ENCODE peak calls at places on chromosomes 12 and 14, in eight cellular contexts. One of them, this sample, is unnamed.

GRCh38 chr12:48828293-48828692 is 10.0 kb downstream of the CACNB3 start:
- DNase-seq in lower leg skin: no peak
- DNase-seq in transverse colon: no peak
- DNase-seq in adrenal gland: no peak
- DNase-seq in fibroblast of lung: no peak
- DNase-seq in cardiac fibroblast: no peak
- DNase-seq in progenitor cell of endocrine pancreas: no peak
- DNase-seq in glutamatergic neuron: no peak
- DNase-seq in this sample: no peak

GRCh38 chr12:131938082-131938481 is 9.0 kb downstream of the PUS1 start:
- DNase-seq in glutamatergic neuron: no peak
- DNase-seq in lower leg skin: no peak
- DNase-seq in adrenal gland: no peak
- DNase-seq in transverse colon: no peak
- DNase-seq in fibroblast of lung: no peak
- DNase-seq in progenitor cell of endocrine pancreas: no peak
- DNase-seq in cardiac fibroblast: no peak
- DNase-seq in this sample: no peak

GRCh38 chr14:100667706-100668105 is 59.0 kb upstream of the DLK1 start:
- DNase-seq in adrenal gland: no peak
- DNase-seq in glutamatergic neuron: no peak
- DNase-seq in fibroblast of lung: no peak
- DNase-seq in transverse colon: no peak
- DNase-seq in lower leg skin: no peak
- DNase-seq in progenitor cell of endocrine pancreas: no peak
- DNase-seq in cardiac fibroblast: no peak
- DNase-seq in this sample: no peak

GRCh38 chr12:25433024-25433423 is 120.1 kb downstream of the LMNTD1 start:
- DNase-seq in fibroblast of lung: no peak
- DNase-seq in glutamatergic neuron: no peak
- DNase-seq in adrenal gland: no peak
- DNase-seq in progenitor cell of endocrine pancreas: no peak
- DNase-seq in cardiac fibroblast: no peak
- DNase-seq in lower leg skin: no peak
- DNase-seq in transverse colon: no peak
- DNase-seq in this sample: no peak

GRCh38 chr12:44003721-44004120 is 167.8 kb downstream of the TMEM117 start:
- DNase-seq in fibroblast of lung: no peak
- DNase-seq in lower leg skin: no peak
- DNase-seq in cardiac fibroblast: no peak
- DNase-seq in glutamatergic neuron: no peak
- DNase-seq in progenitor cell of endocrine pancreas: no peak
- DNase-seq in transverse colon: no peak
- DNase-seq in adrenal gland: no peak
- DNase-seq in this sample: no peak

GRCh38 chr14:87952307-87953094 is 40.5 kb downstream of the GALC start:
- DNase-seq in adrenal gland: no peak
- DNase-seq in progenitor cell of endocrine pancreas: no peak
- DNase-seq in glutamatergic neuron: no peak
- DNase-seq in cardiac fibroblast: no peak
- DNase-seq in lower leg skin: no peak
- DNase-seq in transverse colon: no peak
- DNase-seq in fibroblast of lung: no peak
- DNase-seq in this sample: no peak

GRCh38 chr14:69652942-69653680 is 41.7 kb downstream of the SUSD6 start:
- DNase-seq in progenitor cell of endocrine pancreas: no peak
- DNase-seq in glutamatergic neuron: no peak
- DNase-seq in cardiac fibroblast: peak; percentile 50
- DNase-seq in fibroblast of lung: no peak
- DNase-seq in adrenal gland: no peak
- DNase-seq in lower leg skin: no peak
- DNase-seq in transverse colon: peak; percentile 55
- DNase-seq in this sample: no peak

GRCh38 chr14:52862652-52863338 is 71.4 kb upstream of the GNPNAT1 start:
- DNase-seq in transverse colon: no peak
- DNase-seq in lower leg skin: no peak
- DNase-seq in glutamatergic neuron: no peak
- DNase-seq in progenitor cell of endocrine pancreas: no peak
- DNase-seq in cardiac fibroblast: peak; percentile 92
- DNase-seq in fibroblast of lung: peak; percentile 88
- DNase-seq in adrenal gland: no peak
- DNase-seq in this sample: no peak

GRCh38 chr12:56126732-56127239 is 1.3 kb upstream of the ESYT1 start:
- DNase-seq in fibroblast of lung: no peak
- DNase-seq in transverse colon: no peak
- DNase-seq in progenitor cell of endocrine pancreas: no peak
- DNase-seq in cardiac fibroblast: no peak
- DNase-seq in glutamatergic neuron: no peak
- DNase-seq in adrenal gland: no peak
- DNase-seq in lower leg skin: no peak
- DNase-seq in this sample: no peak

GRCh38 chr12:75315518-75315917 is 14.6 kb downstream of the CAPS2 start:
- DNase-seq in adrenal gland: no peak
- DNase-seq in fibroblast of lung: peak; percentile 43
- DNase-seq in glutamatergic neuron: no peak
- DNase-seq in cardiac fibroblast: peak; percentile 71
- DNase-seq in progenitor cell of endocrine pancreas: no peak
- DNase-seq in transverse colon: no peak
- DNase-seq in lower leg skin: no peak
- DNase-seq in this sample: no peak

GRCh38 chr14:61526405-61527312 is 168.7 kb upstream of the HIF1A start:
- DNase-seq in adrenal gland: peak; percentile 92
- DNase-seq in progenitor cell of endocrine pancreas: no peak
- DNase-seq in cardiac fibroblast: no peak
- DNase-seq in transverse colon: no peak
- DNase-seq in lower leg skin: no peak
- DNase-seq in fibroblast of lung: no peak
- DNase-seq in glutamatergic neuron: no peak
- DNase-seq in this sample: peak; percentile 69

GRCh38 chr12:24728366-24728765 is 220.5 kb downstream of the BCAT1 start:
- DNase-seq in glutamatergic neuron: no peak
- DNase-seq in fibroblast of lung: peak; percentile 72
- DNase-seq in adrenal gland: no peak
- DNase-seq in lower leg skin: no peak
- DNase-seq in cardiac fibroblast: peak; percentile 66
- DNase-seq in transverse colon: no peak
- DNase-seq in progenitor cell of endocrine pancreas: no peak
- DNase-seq in this sample: no peak

GRCh38 chr14:100857196-100857922 is 31.4 kb downstream of the MEG3 start:
- DNase-seq in glutamatergic neuron: no peak
- DNase-seq in transverse colon: no peak
- DNase-seq in progenitor cell of endocrine pancreas: peak; percentile 58
- DNase-seq in adrenal gland: no peak
- DNase-seq in cardiac fibroblast: no peak
- DNase-seq in fibroblast of lung: no peak
- DNase-seq in lower leg skin: no peak
- DNase-seq in this sample: no peak

GRCh38 chr12:115609356-115609755 is 668.1 kb downstream of the MED13L start:
- DNase-seq in lower leg skin: no peak
- DNase-seq in cardiac fibroblast: no peak
- DNase-seq in progenitor cell of endocrine pancreas: no peak
- DNase-seq in fibroblast of lung: no peak
- DNase-seq in transverse colon: no peak
- DNase-seq in adrenal gland: no peak
- DNase-seq in glutamatergic neuron: no peak
- DNase-seq in this sample: no peak

GRCh38 chr12:26488339-26488738 is 293.0 kb downstream of the SSPN start:
- DNase-seq in fibroblast of lung: no peak
- DNase-seq in lower leg skin: no peak
- DNase-seq in adrenal gland: no peak
- DNase-seq in cardiac fibroblast: no peak
- DNase-seq in progenitor cell of endocrine pancreas: no peak
- DNase-seq in glutamatergic neuron: no peak
- DNase-seq in transverse colon: no peak
- DNase-seq in this sample: no peak

GRCh38 chr12:81209001-81209400 is 131.1 kb downstream of the ACSS3 start:
- DNase-seq in transverse colon: no peak
- DNase-seq in cardiac fibroblast: peak; percentile 45
- DNase-seq in adrenal gland: no peak
- DNase-seq in lower leg skin: no peak
- DNase-seq in fibroblast of lung: peak; percentile 39
- DNase-seq in progenitor cell of endocrine pancreas: no peak
- DNase-seq in glutamatergic neuron: no peak
- DNase-seq in this sample: no peak

GRCh38 chr12:121839106-121839992 is 19.3 kb downstream of the HPD start:
- DNase-seq in glutamatergic neuron: peak; percentile 99
- DNase-seq in adrenal gland: peak; percentile 100
- DNase-seq in fibroblast of lung: peak; percentile 98
- DNase-seq in lower leg skin: peak; percentile 99
- DNase-seq in cardiac fibroblast: peak; percentile 98
- DNase-seq in transverse colon: peak; percentile 100
- DNase-seq in progenitor cell of endocrine pancreas: peak; percentile 98
- DNase-seq in this sample: peak; percentile 100
- TF ChIP-seq CTCF in glutamatergic neuron: peak; percentile 22
- TF ChIP-seq CTCF in adrenal gland: peak; percentile 54
- TF ChIP-seq CTCF in fibroblast of lung: peak; percentile 50
- TF ChIP-seq CTCF in lower leg skin: no peak
- TF ChIP-seq CTCF in cardiac fibroblast: peak; percentile 42
- TF ChIP-seq CTCF in transverse colon: peak; percentile 80
- TF ChIP-seq CTCF in progenitor cell of endocrine pancreas: peak; percentile 48
- TF ChIP-seq CTCF in this sample: no peak

DNA sequence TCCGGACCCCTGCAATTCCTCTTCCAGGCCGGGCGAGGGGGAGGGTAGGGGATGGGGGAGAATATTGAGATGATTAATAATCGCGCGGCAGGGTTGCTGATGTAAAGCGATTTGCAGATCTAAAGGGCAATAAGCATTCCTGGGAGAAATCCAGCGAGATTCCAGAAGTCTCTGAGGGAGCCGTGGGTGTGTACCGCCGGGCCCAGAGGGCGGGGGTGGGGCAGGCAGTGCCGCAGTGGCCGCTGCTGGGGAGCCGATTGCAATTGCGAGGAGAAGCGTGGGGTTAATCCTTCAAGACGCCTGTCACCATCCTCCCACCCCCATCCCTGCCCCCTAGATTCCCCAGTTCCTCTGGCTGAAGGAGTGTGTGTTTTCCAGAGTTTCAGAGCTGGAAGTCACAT is 16.4 kb downstream of the FOS start:
- DNase-seq in cardiac fibroblast: peak; percentile 50
- DNase-seq in transverse colon: peak; percentile 83
- DNase-seq in lower leg skin: peak; percentile 78
- DNase-seq in fibroblast of lung: peak; percentile 84
- DNase-seq in glutamatergic neuron: no peak
- DNase-seq in progenitor cell of endocrine pancreas: peak; percentile 25
- DNase-seq in adrenal gland: peak; percentile 83
- DNase-seq in this sample: peak; percentile 61
- TF ChIP-seq CTCF in cardiac fibroblast: no peak
- TF ChIP-seq CTCF in transverse colon: no peak
- TF ChIP-seq CTCF in lower leg skin: no peak
- TF ChIP-seq CTCF in fibroblast of lung: no peak
- TF ChIP-seq CTCF in glutamatergic neuron: no peak
- TF ChIP-seq CTCF in progenitor cell of endocrine pancreas: no peak
- TF ChIP-seq CTCF in adrenal gland: no peak
- TF ChIP-seq CTCF in this sample: no peak

GRCh38 chr14:53925201-53925766 is 31.3 kb downstream of the BMP4 start:
- DNase-seq in fibroblast of lung: peak; percentile 21
- DNase-seq in transverse colon: no peak
- DNase-seq in adrenal gland: no peak
- DNase-seq in cardiac fibroblast: no peak
- DNase-seq in glutamatergic neuron: no peak
- DNase-seq in progenitor cell of endocrine pancreas: no peak
- DNase-seq in lower leg skin: no peak
- DNase-seq in this sample: no peak

GRCh38 chr14:53934778-53935414 is 21.7 kb downstream of the BMP4 start:
- DNase-seq in progenitor cell of endocrine pancreas: no peak
- DNase-seq in fibroblast of lung: no peak
- DNase-seq in lower leg skin: no peak
- DNase-seq in cardiac fibroblast: no peak
- DNase-seq in glutamatergic neuron: no peak
- DNase-seq in adrenal gland: no peak
- DNase-seq in transverse colon: no peak
- DNase-seq in this sample: no peak

GRCh38 chr14:53932966-53933365 is 23.7 kb downstream of the BMP4 start:
- DNase-seq in lower leg skin: no peak
- DNase-seq in cardiac fibroblast: no peak
- DNase-seq in adrenal gland: no peak
- DNase-seq in glutamatergic neuron: no peak
- DNase-seq in progenitor cell of endocrine pancreas: no peak
- DNase-seq in fibroblast of lung: no peak
- DNase-seq in transverse colon: no peak
- DNase-seq in this sample: no peak

GRCh38 chr14:53927171-53927570 is 29.5 kb downstream of the BMP4 start:
- DNase-seq in transverse colon: no peak
- DNase-seq in cardiac fibroblast: peak; percentile 48
- DNase-seq in adrenal gland: no peak
- DNase-seq in glutamatergic neuron: no peak
- DNase-seq in fibroblast of lung: peak; percentile 44
- DNase-seq in progenitor cell of endocrine pancreas: no peak
- DNase-seq in lower leg skin: no peak
- DNase-seq in this sample: no peak

DNA sequence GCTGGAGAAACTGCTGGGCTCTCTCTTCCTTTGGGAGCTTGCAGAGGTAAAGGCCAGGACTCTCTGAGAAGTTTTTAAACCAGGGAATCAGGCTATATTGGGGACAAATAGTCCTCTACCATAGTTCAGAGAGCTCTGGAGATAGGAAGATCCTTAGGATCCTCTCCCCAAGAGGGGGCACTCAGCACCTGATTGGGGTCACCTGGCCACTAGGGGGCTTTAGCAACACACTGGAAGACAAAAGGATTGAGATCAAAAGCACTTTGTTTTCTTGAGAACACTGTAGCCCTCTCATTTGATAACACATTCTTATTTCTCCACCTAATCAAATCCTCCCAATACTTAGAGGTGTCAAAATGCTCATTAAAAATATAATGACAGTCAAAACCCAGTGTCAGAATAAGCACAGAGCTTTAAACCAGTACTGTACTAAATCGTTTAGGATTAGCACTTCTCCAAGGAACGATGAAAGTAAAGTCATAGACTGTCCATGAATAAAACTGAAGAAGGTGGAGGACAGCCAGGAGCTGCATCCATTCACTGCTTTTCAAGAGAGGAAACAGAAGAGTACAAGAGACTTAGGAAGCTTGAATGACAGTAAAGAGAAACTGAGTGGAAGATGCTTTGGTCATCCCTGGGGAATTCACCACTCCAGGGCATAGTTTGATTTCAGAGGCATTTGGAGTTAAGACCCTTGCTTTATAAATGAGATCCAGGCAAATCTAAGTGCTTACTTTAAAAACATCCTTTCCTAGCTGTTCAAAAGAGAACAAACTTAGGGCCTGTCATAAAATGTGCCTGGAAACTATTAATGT is 26.5 kb downstream of the BMP4 start:
- DNase-seq in fibroblast of lung: no peak
- DNase-seq in glutamatergic neuron: no peak
- DNase-seq in transverse colon: peak; percentile 25
- DNase-seq in cardiac fibroblast: no peak
- DNase-seq in progenitor cell of endocrine pancreas: peak; percentile 52
- DNase-seq in adrenal gland: no peak
- DNase-seq in lower leg skin: no peak
- DNase-seq in this sample: peak; percentile 76
- TF ChIP-seq CTCF in fibroblast of lung: peak; percentile 25
- TF ChIP-seq CTCF in glutamatergic neuron: peak; percentile 35
- TF ChIP-seq CTCF in transverse colon: peak; percentile 32
- TF ChIP-seq CTCF in cardiac fibroblast: peak; percentile 37
- TF ChIP-seq CTCF in progenitor cell of endocrine pancreas: peak; percentile 85
- TF ChIP-seq CTCF in adrenal gland: peak; percentile 36
- TF ChIP-seq CTCF in lower leg skin: no peak
- TF ChIP-seq CTCF in this sample: peak; percentile 43

DNA sequence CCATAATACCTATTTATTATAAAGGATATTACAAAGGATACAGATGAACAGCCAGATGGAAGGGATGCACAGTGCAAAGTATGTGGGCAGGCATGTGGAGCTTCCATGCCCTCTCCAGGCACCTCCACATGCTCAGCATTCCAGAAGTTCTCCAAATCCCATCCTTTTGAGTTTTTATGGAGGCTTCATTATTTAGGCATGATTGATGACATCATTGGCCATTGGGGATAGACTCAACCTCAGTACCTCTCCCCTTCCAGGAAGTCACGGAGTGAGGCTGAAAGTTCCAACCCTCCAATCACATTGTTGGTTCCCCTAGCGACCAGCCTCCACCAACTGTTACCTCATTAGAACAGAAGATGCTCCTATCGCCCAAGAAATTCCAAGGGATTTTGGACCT is 156.4 kb downstream of the ATP23 start:
- DNase-seq in glutamatergic neuron: no peak
- DNase-seq in progenitor cell of endocrine pancreas: no peak
- DNase-seq in cardiac fibroblast: no peak
- DNase-seq in lower leg skin: no peak
- DNase-seq in transverse colon: no peak
- DNase-seq in adrenal gland: no peak
- DNase-seq in fibroblast of lung: no peak
- DNase-seq in this sample: no peak
- TF ChIP-seq CTCF in glutamatergic neuron: no peak
- TF ChIP-seq CTCF in progenitor cell of endocrine pancreas: no peak
- TF ChIP-seq CTCF in cardiac fibroblast: no peak
- TF ChIP-seq CTCF in lower leg skin: no peak
- TF ChIP-seq CTCF in transverse colon: no peak
- TF ChIP-seq CTCF in adrenal gland: no peak
- TF ChIP-seq CTCF in fibroblast of lung: no peak
- TF ChIP-seq CTCF in this sample: no peak